ENCODE peak calls at places on chromosome 17, in four cellular contexts. One of them, this sample, is unnamed.

GRCh38 chr17:74832421-74832820 is 27.3 kb downstream of the GRIN2C start:
- DNase-seq in myocyte: no peak
- DNase-seq in NCI-H774: no peak
- DNase-seq in fibroblast of gingiva: no peak
- DNase-seq in this sample: no peak

GRCh38 chr17:13465678-13466077 is 136.1 kb downstream of the HS3ST3A1 start:
- DNase-seq in NCI-H774: no peak
- DNase-seq in fibroblast of gingiva: no peak
- DNase-seq in myocyte: no peak
- DNase-seq in this sample: no peak

GRCh38 chr17:6681671-6682070 is 30.1 kb downstream of the C17orf100 start:
- DNase-seq in NCI-H774: no peak
- DNase-seq in fibroblast of gingiva: no peak
- DNase-seq in myocyte: no peak
- DNase-seq in this sample: no peak

GRCh38 chr17:39746145-39746461 is 8.4 kb downstream of the GRB7 start:
- DNase-seq in NCI-H774: no peak
- DNase-seq in fibroblast of gingiva: no peak
- DNase-seq in myocyte: no peak
- DNase-seq in this sample: no peak

GRCh38 chr17:56881685-56882295 is 32.1 kb downstream of the TRIM25 start:
- DNase-seq in myocyte: no peak
- DNase-seq in fibroblast of gingiva: no peak
- DNase-seq in NCI-H774: no peak
- DNase-seq in this sample: no peak

GRCh38 chr17:75505152-75505409 is 10.3 kb downstream of the CASKIN2 start:
- DNase-seq in NCI-H774: no peak
- DNase-seq in myocyte: no peak
- DNase-seq in fibroblast of gingiva: no peak
- DNase-seq in this sample: no peak

GRCh38 chr17:82696916-82697807 is 1.3 kb downstream of the RAB40B start:
- DNase-seq in fibroblast of gingiva: no peak
- DNase-seq in myocyte: no peak
- DNase-seq in NCI-H774: no peak
- DNase-seq in this sample: peak

GRCh38 chr17:79646721-79647455 is 36.0 kb upstream of the RBFOX3 start:
- DNase-seq in myocyte: no peak
- DNase-seq in fibroblast of gingiva: no peak
- DNase-seq in NCI-H774: no peak
- DNase-seq in this sample: no peak

GRCh38 chr17:48175692-48176450 is 68.3 kb downstream of the SNX11 start:
- DNase-seq in myocyte: peak
- DNase-seq in NCI-H774: no peak
- DNase-seq in fibroblast of gingiva: peak
- DNase-seq in this sample: peak

GRCh38 chr17:9219631-9220415 is 198.5 kb downstream of the NTN1 start:
- DNase-seq in NCI-H774: no peak
- DNase-seq in myocyte: no peak
- DNase-seq in fibroblast of gingiva: no peak
- DNase-seq in this sample: no peak

GRCh38 chr17:57943140-57943539 is 12.1 kb downstream of the CUEDC1 start:
- DNase-seq in fibroblast of gingiva: peak
- DNase-seq in NCI-H774: no peak
- DNase-seq in myocyte: peak
- DNase-seq in this sample: peak

GRCh38 chr17:60231691-60232090 is 81.9 kb downstream of the CA4 start:
- DNase-seq in myocyte: peak
- DNase-seq in fibroblast of gingiva: peak
- DNase-seq in NCI-H774: no peak
- DNase-seq in this sample: peak

GRCh38 chr17:2025622-2026309 is 632 bp upstream of the RTN4RL1 start:
- DNase-seq in myocyte: peak
- DNase-seq in fibroblast of gingiva: peak
- DNase-seq in NCI-H774: no peak
- DNase-seq in this sample: no peak

GRCh38 chr17:3659541-3660111 is 8.8 kb downstream of the TAX1BP3 start:
- DNase-seq in NCI-H774: no peak
- DNase-seq in fibroblast of gingiva: peak
- DNase-seq in myocyte: peak
- DNase-seq in this sample: peak

GRCh38 chr17:36544049-36544319 is 735 bp upstream of the GGNBP2 start:
- DNase-seq in NCI-H774: peak
- DNase-seq in myocyte: peak
- DNase-seq in fibroblast of gingiva: peak
- DNase-seq in this sample: peak

GRCh38 chr17:72173475-72174116 is 52.8 kb downstream of the SOX9 start:
- DNase-seq in myocyte: peak
- DNase-seq in fibroblast of gingiva: no peak
- DNase-seq in NCI-H774: peak
- DNase-seq in this sample: peak

GRCh38 chr17:78151514-78152008 is 5.4 kb downstream of the C17orf99 start:
- DNase-seq in myocyte: no peak
- DNase-seq in fibroblast of gingiva: no peak
- DNase-seq in NCI-H774: no peak
- DNase-seq in this sample: no peak

GRCh38 chr17:77594416-77595209 is 363.9 kb upstream of the TNRC6C start:
- DNase-seq in myocyte: no peak
- DNase-seq in fibroblast of gingiva: no peak
- DNase-seq in NCI-H774: no peak
- DNase-seq in this sample: no peak

GRCh38 chr17:31417051-31417792 is 25.7 kb downstream of the RAB11FIP4 start:
- DNase-seq in fibroblast of gingiva: no peak
- DNase-seq in myocyte: no peak
- DNase-seq in NCI-H774: no peak
- DNase-seq in this sample: no peak

GRCh38 chr17:61366715-61367413 is 32.8 kb upstream of the TBX2 start:
- DNase-seq in NCI-H774: peak
- DNase-seq in fibroblast of gingiva: no peak
- DNase-seq in myocyte: no peak
- DNase-seq in this sample: no peak

GRCh38 chr17:47287639-47288038 is 34.0 kb downstream of the ITGB3 start:
- DNase-seq in fibroblast of gingiva: no peak
- DNase-seq in NCI-H774: no peak
- DNase-seq in myocyte: no peak
- DNase-seq in this sample: no peak

GRCh38 chr17:75077490-75078096 is 10.2 kb upstream of the SLC16A5 start:
- DNase-seq in myocyte: no peak
- DNase-seq in fibroblast of gingiva: no peak
- DNase-seq in NCI-H774: peak
- DNase-seq in this sample: no peak

GRCh38 chr17:28755486-28755885 is 11.7 kb downstream of the TRAF4 start:
- DNase-seq in fibroblast of gingiva: no peak
- DNase-seq in myocyte: peak
- DNase-seq in NCI-H774: no peak
- DNase-seq in this sample: peak

GRCh38 chr17:4101127-4101798 is 41.6 kb downstream of the ZZEF1 start:
- DNase-seq in myocyte: no peak
- DNase-seq in NCI-H774: no peak
- DNase-seq in fibroblast of gingiva: no peak
- DNase-seq in this sample: peak

GRCh38 chr17:30113213-30113612 is 3.4 kb upstream of the NSRP1 start:
- DNase-seq in NCI-H774: peak
- DNase-seq in fibroblast of gingiva: peak
- DNase-seq in myocyte: peak
- DNase-seq in this sample: peak

GRCh38 chr17:82876602-82877391 is 37.0 kb upstream of the ZNF750 start:
- DNase-seq in myocyte: peak
- DNase-seq in fibroblast of gingiva: peak
- DNase-seq in NCI-H774: no peak
- DNase-seq in this sample: peak

GRCh38 chr17:63150994-63151464 is 185.0 kb downstream of the TANC2 start:
- DNase-seq in fibroblast of gingiva: peak
- DNase-seq in myocyte: peak
- DNase-seq in NCI-H774: no peak
- DNase-seq in this sample: peak

GRCh38 chr17:67050066-67050465 is 5.7 kb downstream of the CACNG1 start:
- DNase-seq in NCI-H774: no peak
- DNase-seq in myocyte: peak
- DNase-seq in fibroblast of gingiva: no peak
- DNase-seq in this sample: no peak

GRCh38 chr17:32586666-32587065 is 99.9 kb downstream of the CDK5R1 start:
- DNase-seq in NCI-H774: no peak
- DNase-seq in fibroblast of gingiva: no peak
- DNase-seq in myocyte: no peak
- DNase-seq in this sample: peak

GRCh38 chr17:59361916-59362810 is 30.7 kb downstream of the YPEL2 start:
- DNase-seq in fibroblast of gingiva: peak
- DNase-seq in myocyte: peak
- DNase-seq in NCI-H774: peak
- DNase-seq in this sample: peak

GRCh38 chr17:67867591-67867990 is 42.3 kb downstream of the BPTF start:
- DNase-seq in NCI-H774: no peak
- DNase-seq in myocyte: no peak
- DNase-seq in fibroblast of gingiva: no peak
- DNase-seq in this sample: no peak

GRCh38 chr17:67203818-67204217 is 41.2 kb downstream of the HELZ start:
- DNase-seq in NCI-H774: no peak
- DNase-seq in fibroblast of gingiva: no peak
- DNase-seq in myocyte: peak
- DNase-seq in this sample: no peak

GRCh38 chr17:57538730-57539456 is 206.2 kb downstream of the CCDC182 start:
- DNase-seq in myocyte: no peak
- DNase-seq in fibroblast of gingiva: no peak
- DNase-seq in NCI-H774: no peak
- DNase-seq in this sample: no peak

GRCh38 chr17:81391964-81392908 is 3.0 kb upstream of the BAHCC1 start:
- DNase-seq in NCI-H774: no peak
- DNase-seq in myocyte: peak
- DNase-seq in fibroblast of gingiva: peak
- DNase-seq in this sample: peak